ENCODE peak calls at places on chromosome 7, in five cellular contexts. C is lower lobe of right lung; N is endothelial cell; A is GM23338; H is CD4-positive, alpha-beta T cell. G is an unnamed sample.
A peak's percentile ranks its signal among the peaks of the same experiment; 100 is the strongest.

GRCh38 chr7:36708765-36709164 is 15.5 kb downstream of the AOAH start:
- DNase-seq in C (no peak), N (no peak), A (no peak), H (no peak), G (no peak)

GRCh38 chr7:77415474-77415821 is 701 bp downstream of the GSAP start:
- DNase-seq in C (peak; percentile 57), N (no peak), A (peak; percentile 43), H (peak; percentile 41), G (no peak)

GRCh38 chr7:146894927-146895326 is 778.3 kb downstream of the CNTNAP2 start:
- DNase-seq in C (no peak), N (no peak), A (no peak), H (no peak), G (no peak)

GRCh38 chr7:28329616-28330373 is 82.5 kb upstream of the CREB5 start:
- DNase-seq in C (no peak), N (no peak), A (no peak), H (no peak), G (no peak)

GRCh38 chr7:12803542-12803941 is 116.1 kb downstream of the ARL4A start:
- DNase-seq in C (no peak), N (no peak), A (no peak), H (no peak), G (no peak)

GRCh38 chr7:102288285-102288930 is 1.7 kb downstream of the SH2B2 start:
- DNase-seq in C (no peak), N (no peak), A (no peak), H (no peak), G (no peak)

GRCh38 chr7:112869111-112869774 is 79.0 kb upstream of the TMEM168 start:
- DNase-seq in C (no peak), N (peak; percentile 69), A (peak; percentile 83), H (peak; percentile 43), G (peak; percentile 73)

GRCh38 chr7:90596745-90597526 is 815 bp downstream of the CDK14 start:
- DNase-seq in C (no peak), N (peak; percentile 26), A (peak; percentile 39), H (no peak), G (peak; percentile 21)

GRCh38 chr7:88927-89921 is 103.1 kb upstream of the FAM20C start:
- DNase-seq in C (no peak), N (no peak), A (no peak), H (no peak), G (no peak)

GRCh38 chr7:311796-312195 is 21.8 kb downstream of the FOXL3 start:
- DNase-seq in C (peak; percentile 66), N (no peak), A (no peak), H (no peak), G (no peak)

GRCh38 chr7:95199779-95200558 is 124.4 kb downstream of the PON1 start:
- DNase-seq in C (no peak), N (peak; percentile 46), A (peak; percentile 64), H (no peak), G (peak; percentile 40)

GRCh38 chr7:101518348-101518747 is 110.7 kb downstream of the MYL10 start:
- DNase-seq in C (no peak), N (no peak), A (no peak), H (no peak), G (no peak)

GRCh38 chr7:88888684-88889083 is 93.1 kb upstream of the TEX47 start:
- DNase-seq in C (no peak), N (no peak), A (no peak), H (no peak), G (no peak)

GRCh38 chr7:438361-438760 is 81.3 kb downstream of the PDGFA start:
- DNase-seq in C (no peak), N (no peak), A (no peak), H (no peak), G (no peak)

GRCh38 chr7:95899919-95900513 is 127.7 kb downstream of the DYNC1I1 start:
- DNase-seq in C (no peak), N (peak; percentile 25), A (peak; percentile 56), H (no peak), G (peak; percentile 22)

GRCh38 chr7:151272877-151273276 is 24.4 kb upstream of the SMARCD3 start:
- DNase-seq in C (no peak), N (no peak), A (no peak), H (no peak), G (no peak)

DNA sequence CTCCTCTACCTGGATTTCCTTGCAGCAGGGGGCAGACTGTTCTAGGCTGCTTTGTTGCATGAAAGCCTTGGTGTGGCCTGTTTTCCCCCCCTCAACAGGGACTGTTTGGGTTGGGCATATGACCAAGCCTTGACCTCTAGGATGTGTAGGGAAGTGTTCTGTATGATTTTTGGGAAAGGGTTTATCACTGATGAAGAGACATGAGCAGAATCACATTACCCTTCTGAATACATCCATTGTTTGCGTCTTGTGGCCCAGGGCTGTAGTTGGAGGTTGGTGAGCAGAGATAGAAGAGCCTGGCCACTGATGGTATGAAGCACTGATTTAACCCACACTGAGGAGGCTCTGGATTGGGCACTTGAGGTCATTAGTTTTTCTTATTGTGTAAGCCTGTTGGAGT is 26.6 kb downstream of the ZNF12 start:
- DNase-seq in C (no peak), N (no peak), A (no peak), H (no peak), G (no peak)
- TF ChIP-seq CTCF in C (no peak), N (no peak), A (no peak), H (no peak), G (no peak)

GRCh38 chr7:45069444-45070253 is 19.1 kb downstream of the NACAD start:
- DNase-seq in C (no peak), N (no peak), A (no peak), H (no peak), G (no peak)
- TF ChIP-seq CTCF in C (no peak), N (no peak), A (no peak), H (no peak), G (peak; percentile 22)

GRCh38 chr7:121079425-121080169 is 91.1 kb downstream of the CPED1 start:
- DNase-seq in C (no peak), N (no peak), A (no peak), H (no peak), G (no peak)
- TF ChIP-seq CTCF in C (no peak), N (no peak), A (peak; percentile 13), H (no peak), G (no peak)

GRCh38 chr7:129224251-129225205 is at the start of gene AHCYL2:
- DNase-seq in C (peak; percentile 99), N (peak; percentile 97), A (peak; percentile 98), H (peak; percentile 97), G (peak; percentile 96)

GRCh38 chr7:129228633-129229032 is 3.8 kb downstream of the AHCYL2 start:
- DNase-seq in C (no peak), N (no peak), A (no peak), H (no peak), G (no peak)

GRCh38 chr7:129225931-129226572 is 1.2 kb downstream of the AHCYL2 start:
- DNase-seq in C (no peak), N (no peak), A (no peak), H (no peak), G (no peak)

GRCh38 chr7:129227646-129228578 is 3.1 kb downstream of the AHCYL2 start:
- DNase-seq in C (no peak), N (no peak), A (no peak), H (no peak), G (no peak)

GRCh38 chr7:129225206-129225930 is 538 bp downstream of the AHCYL2 start:
- DNase-seq in C (peak; percentile 80), N (peak; percentile 61), A (peak; percentile 76), H (peak; percentile 65), G (peak; percentile 67)
- TF ChIP-seq CTCF in C (no peak), N (no peak), A (no peak), H (no peak), G (no peak)

GRCh38 chr7:17181482-17181881 is 117.0 kb upstream of the AHR start:
- DNase-seq in C (no peak), N (no peak), A (peak; percentile 43), H (no peak), G (no peak)
- TF ChIP-seq CTCF in C (no peak), N (no peak), A (peak; percentile 29), H (no peak), G (no peak)

DNA sequence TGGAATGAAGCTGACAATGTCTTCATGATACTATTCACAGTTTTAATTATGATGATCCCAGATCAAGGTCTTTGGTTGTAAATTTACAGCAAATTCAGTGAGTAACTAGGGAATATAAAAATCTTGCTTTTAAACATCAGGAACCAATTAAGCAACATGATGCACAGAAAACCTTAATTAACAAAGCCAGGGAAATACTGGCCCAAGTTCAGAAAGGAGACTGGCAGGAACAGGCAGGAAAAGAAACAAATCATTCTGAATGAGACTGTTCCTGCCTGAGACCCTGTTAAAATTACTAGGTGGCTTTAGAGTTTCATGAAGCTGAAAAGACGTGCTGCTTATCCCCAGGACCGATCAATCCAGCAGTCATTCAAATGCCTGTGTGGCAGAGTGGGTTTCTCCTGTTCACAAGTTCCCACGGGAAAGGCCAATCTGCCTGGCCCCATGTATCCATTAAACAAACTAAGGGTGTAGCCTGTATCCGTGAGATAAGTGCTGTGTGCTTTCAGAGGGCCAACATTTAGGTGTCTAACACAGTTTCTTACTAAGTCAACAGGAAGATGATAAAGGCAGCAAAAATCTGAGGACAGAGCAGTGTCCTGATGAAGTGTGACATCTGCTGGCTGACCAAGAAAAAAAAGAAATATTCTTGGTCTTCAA is 34.4 kb downstream of the PUS7 start:
- DNase-seq in C (no peak), N (peak; percentile 47), A (no peak), H (no peak), G (peak; percentile 52)
- TF ChIP-seq CTCF in C (peak; percentile 38), N (no peak), A (no peak), H (peak; percentile 41), G (no peak)

GRCh38 chr7:111098011-111098925 is 7.3 kb downstream of the LRRN3 start:
- DNase-seq in C (no peak), N (peak; percentile 33), A (peak; percentile 83), H (peak; percentile 63), G (peak; percentile 45)
- TF ChIP-seq CTCF in C (peak; percentile 63), N (no peak), A (peak; percentile 95), H (peak; percentile 82), G (peak; percentile 21)

DNA sequence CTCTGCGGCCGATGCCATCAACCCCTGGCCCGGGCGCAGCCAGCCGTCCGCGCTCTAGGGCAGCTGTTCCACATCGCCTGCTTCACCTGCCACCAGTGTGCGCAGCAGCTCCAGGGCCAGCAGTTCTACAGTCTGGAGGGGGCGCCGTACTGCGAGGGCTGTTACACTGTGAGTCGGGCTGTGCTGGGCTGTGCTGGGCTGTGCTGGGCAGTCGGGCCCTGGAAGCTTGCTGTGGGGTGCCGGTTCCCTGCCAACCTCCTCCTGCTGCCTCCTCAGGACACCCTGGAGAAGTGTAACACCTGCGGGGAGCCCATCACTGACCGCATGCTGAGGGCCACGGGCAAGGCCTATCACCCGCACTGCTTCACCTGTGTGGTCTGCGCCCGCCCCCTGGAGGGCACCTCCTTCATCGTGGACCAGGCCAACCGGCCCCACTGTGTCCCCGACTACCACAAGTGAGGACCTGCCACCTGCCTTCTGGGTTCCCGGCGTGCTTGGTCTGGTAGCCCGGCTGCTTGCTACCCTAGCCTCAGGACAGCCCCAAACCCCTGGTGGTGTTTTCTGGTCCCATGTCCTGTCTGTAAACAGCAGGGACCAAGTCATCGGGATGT is 7.5 kb downstream of the ZYX start:
- DNase-seq in C (no peak), N (no peak), A (peak; percentile 50), H (no peak), G (no peak)
- TF ChIP-seq CTCF in C (no peak), N (no peak), A (peak; percentile 22), H (no peak), G (no peak)

DNA sequence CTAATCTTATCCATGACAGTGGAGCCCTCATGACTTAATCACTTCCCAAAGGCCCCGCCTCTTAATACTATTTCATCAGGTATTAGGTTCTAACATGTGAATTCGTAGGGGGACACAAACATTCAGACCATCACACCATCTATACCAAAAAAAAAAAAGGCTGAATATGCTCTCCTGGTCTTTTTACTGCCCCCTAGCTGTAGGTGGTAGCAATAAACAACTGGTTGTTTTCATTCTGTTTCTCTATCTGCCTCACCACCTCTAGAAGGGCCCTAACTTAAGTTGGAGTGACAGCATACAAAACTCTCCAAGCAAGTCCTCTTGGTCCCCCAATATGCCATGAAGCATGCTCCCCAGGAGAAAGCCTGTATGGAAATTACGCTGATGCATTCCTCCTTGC is 94.1 kb downstream of the GRM8 start:
- DNase-seq in C (no peak), N (no peak), A (peak; percentile 67), H (no peak), G (no peak)
- TF ChIP-seq CTCF in C (no peak), N (peak; percentile 61), A (peak; percentile 74), H (no peak), G (peak; percentile 65)